ENCODE peak calls at places on chromosomes 11 and 22, in nine cellular contexts. Z, A, I, X, R, W, Y, E and C are unnamed samples.

GRCh38 chr11:17694711-17695110 is 24.7 kb upstream of the MYOD1 start:
- DNase-seq in Y (no peak), A (no peak), I (no peak), W (no peak), X (no peak), Z (no peak), E (no peak), R (no peak), C (no peak)

GRCh38 chr22:21943571-21944448 is 8.8 kb downstream of the PPM1F start:
- DNase-seq in A (no peak), R (no peak), W (no peak), I (no peak), Y (no peak), Z (no peak), E (no peak), X (no peak), C (no peak)

GRCh38 chr22:30324008-30324730 is 2.6 kb downstream of the TBC1D10A start:
- DNase-seq in W (no peak), A (no peak), X (no peak), Z (no peak), R (peak), I (no peak), Y (no peak), E (no peak), C (no peak)

GRCh38 chr22:25666308-25666707 is 75.7 kb upstream of the MYO18B start:
- DNase-seq in W (no peak), Z (peak), I (peak), Y (peak), X (no peak), E (no peak), A (no peak), R (no peak), C (peak)

GRCh38 chr11:35133656-35134055 is 5.3 kb upstream of the CD44 start:
- DNase-seq in Z (no peak), A (no peak), E (no peak), R (no peak), Y (no peak), X (no peak), I (no peak), W (no peak), C (no peak)

GRCh38 chr11:12237381-12237784 is 127.0 kb downstream of the MICAL2 start:
- DNase-seq in A (no peak), E (no peak), Y (no peak), X (no peak), W (no peak), R (no peak), I (no peak), Z (no peak), C (no peak)

GRCh38 chr22:19717691-19718254 is 3.5 kb downstream of the SEPTIN5 start:
- DNase-seq in R (peak), Z (peak), A (peak), I (peak), E (peak), Y (peak), W (peak), X (peak), C (no peak)

GRCh38 chr11:46305295-46305694 is 27.8 kb downstream of the CREB3L1 start:
- DNase-seq in A (no peak), Z (no peak), X (no peak), Y (no peak), R (no peak), W (peak), I (no peak), E (no peak), C (no peak)

GRCh38 chr22:21816787-21817496 is 50.5 kb downstream of the MAPK1 start:
- DNase-seq in Z (no peak), R (peak), A (no peak), Y (no peak), E (no peak), W (peak), I (no peak), X (no peak), C (no peak)

GRCh38 chr11:119902656-119903181 is 173.7 kb upstream of the NECTIN1 start:
- DNase-seq in X (no peak), E (no peak), I (no peak), Y (no peak), A (no peak), Z (no peak), W (no peak), R (no peak), C (no peak)
- H3K4me3 ChIP-seq in X (no peak), E (no peak), I (no peak), Y (no peak), A (no peak), Z (no peak), W (no peak), R (no peak), C (no peak)

GRCh38 chr22:38292694-38293093 is 19.9 kb upstream of the TMEM184B start:
- DNase-seq in R (no peak), E (no peak), A (no peak), X (no peak), I (no peak), Z (no peak), W (no peak), Y (no peak), C (no peak)
- H3K27ac ChIP-seq in R (peak), E (no peak), A (peak), X (peak), I (peak), Z (peak), W (no peak), Y (no peak), C (peak)

DNA sequence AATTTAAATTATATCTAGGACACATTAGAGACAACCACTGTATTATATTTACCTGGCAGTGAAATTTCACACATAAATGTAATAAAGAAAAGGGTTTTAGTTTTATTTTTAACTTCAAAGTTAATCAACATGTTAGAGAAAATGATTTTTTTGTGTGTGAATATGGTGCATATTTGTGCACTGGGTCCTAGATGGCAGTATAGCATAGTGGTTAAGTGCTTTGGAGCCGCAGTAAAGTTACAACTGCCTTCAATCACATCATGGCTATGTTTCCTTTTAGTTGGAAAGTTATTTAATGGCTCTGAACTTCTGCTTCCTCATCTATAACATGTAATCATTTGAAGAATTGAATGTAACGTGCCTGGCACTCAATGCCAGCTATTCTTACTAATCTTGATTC is 108.9 kb upstream of the DDI1 start:
- DNase-seq in A (no peak), X (no peak), W (peak), I (no peak), Z (no peak), Y (peak), E (no peak), R (no peak), C (no peak)
- TF ChIP-seq CTCF in A (peak), X (peak), W (peak), I (peak), Z (no peak), Y (peak), E (peak), R (peak), C (no peak)

DNA sequence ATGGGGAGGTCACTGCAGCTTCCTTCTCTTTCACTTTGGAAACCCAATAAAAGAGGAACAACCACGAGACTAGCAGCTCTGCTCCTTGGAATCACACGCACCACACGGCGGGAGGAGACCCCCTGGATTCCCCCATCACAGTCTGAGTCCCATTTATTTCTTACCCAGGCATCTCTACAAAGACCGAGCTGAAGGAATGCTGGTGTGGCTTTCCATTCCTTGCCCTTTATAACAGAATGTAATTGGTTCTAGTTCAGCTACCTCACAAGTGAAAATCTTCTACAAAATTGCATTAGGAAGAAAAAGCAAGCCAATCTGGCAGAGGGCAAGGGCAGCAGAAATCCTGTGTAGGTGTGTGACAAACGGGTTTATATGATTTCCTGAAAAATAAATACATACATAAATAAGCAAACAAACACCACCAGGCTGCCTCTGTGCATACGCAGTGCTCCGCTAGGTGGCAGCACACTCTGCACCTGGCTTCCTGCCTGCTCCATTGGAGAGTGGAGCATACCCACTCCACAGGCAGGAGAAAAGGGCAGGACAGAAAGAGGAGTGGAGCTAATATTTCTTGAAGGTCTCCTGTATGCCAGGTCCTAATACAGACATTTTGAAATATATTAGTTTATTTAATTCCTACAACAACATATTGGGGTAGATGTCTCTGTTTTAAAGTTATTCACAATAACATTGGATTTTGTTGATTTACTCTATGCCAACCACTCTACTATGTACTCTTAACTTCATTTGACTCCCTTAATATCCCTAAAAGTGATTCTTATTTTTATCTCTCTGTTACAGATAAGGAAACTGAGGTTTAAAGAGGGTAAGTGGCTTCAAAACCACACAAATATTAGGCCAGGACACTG is 673.1 kb downstream of the KCNA4 start:
- DNase-seq in A (peak), I (peak), W (peak), Y (peak), R (peak), Z (peak), X (peak), E (peak), C (no peak)
- H3K4me3 ChIP-seq in A (no peak), I (no peak), W (no peak), Y (no peak), R (no peak), Z (no peak), X (no peak), E (peak), C (no peak)

DNA sequence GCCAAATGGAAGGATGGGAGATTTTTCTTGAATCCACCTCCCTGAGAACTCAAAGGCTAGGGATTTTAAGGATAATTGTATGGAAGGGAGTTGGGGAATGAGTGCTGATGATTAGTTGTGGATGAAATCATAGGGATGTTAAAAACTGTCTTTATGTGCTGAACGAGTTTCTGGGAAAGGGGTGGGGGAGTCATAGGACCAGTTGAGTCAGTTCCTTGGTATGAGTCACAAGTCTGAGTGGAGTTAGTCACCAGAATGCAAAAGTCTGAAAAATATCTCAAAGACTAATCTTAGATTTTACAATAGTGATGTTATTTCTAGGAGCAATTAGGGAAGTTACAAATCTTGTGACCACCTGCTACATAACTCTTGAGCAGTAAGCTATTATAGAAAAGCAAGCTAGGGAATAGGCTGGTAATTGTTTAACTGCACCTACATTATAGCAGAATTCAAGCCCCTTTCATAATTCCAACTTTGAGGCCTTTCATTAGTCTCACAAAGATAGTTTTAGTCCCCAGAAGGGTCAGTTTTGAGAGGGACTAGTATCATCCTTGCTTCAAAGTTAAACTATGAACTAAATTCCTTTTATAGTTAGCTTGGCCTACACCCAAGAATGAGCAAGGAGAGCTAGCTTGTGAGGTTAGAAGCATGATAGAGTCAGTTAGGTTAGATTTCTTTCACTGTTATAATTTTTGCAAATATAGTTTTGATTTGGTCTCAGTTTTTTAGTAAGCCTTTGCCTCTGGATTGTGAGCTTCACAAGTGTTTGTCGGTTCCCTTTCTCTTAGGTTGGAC is 668.0 kb downstream of the ETS1 start:
- DNase-seq in I (no peak), R (peak), E (no peak), Z (no peak), A (no peak), W (no peak), Y (no peak), X (no peak), C (no peak)
- H3K27ac ChIP-seq in I (no peak), R (peak), E (no peak), Z (no peak), A (no peak), W (no peak), Y (no peak), X (no peak), C (no peak)